ENCODE peak calls at places on chromosomes 4 and X, in ten cellular contexts. One of them, this sample, is unnamed.

GRCh38 chrX:44506688-44507087 is 36.0 kb downstream of the FUNDC1 start:
- DNase-seq in Caco-2: no peak
- DNase-seq in fibroblast of pulmonary artery: no peak
- DNase-seq in osteoblast: no peak
- DNase-seq in GM12864: no peak
- DNase-seq in gastrocnemius medialis: no peak
- DNase-seq in lung: no peak
- DNase-seq in left lung: no peak
- DNase-seq in HFF-Myc: no peak
- DNase-seq in cardiac muscle cell: no peak
- DNase-seq in this sample: no peak

GRCh38 chrX:20515841-20516461 is 249.2 kb upstream of the RPS6KA3 start:
- DNase-seq in Caco-2: no peak
- DNase-seq in fibroblast of pulmonary artery: peak; percentile 85
- DNase-seq in osteoblast: no peak
- DNase-seq in GM12864: peak; percentile 33
- DNase-seq in gastrocnemius medialis: no peak
- DNase-seq in lung: no peak
- DNase-seq in left lung: no peak
- DNase-seq in HFF-Myc: peak; percentile 74
- DNase-seq in cardiac muscle cell: peak; percentile 32
- DNase-seq in this sample: peak; percentile 82

GRCh38 chr4:156693557-156693956 is 278.0 kb downstream of the PDGFC start:
- DNase-seq in Caco-2: no peak
- DNase-seq in fibroblast of pulmonary artery: no peak
- DNase-seq in osteoblast: no peak
- DNase-seq in GM12864: no peak
- DNase-seq in gastrocnemius medialis: no peak
- DNase-seq in lung: no peak
- DNase-seq in left lung: no peak
- DNase-seq in HFF-Myc: no peak
- DNase-seq in cardiac muscle cell: no peak
- DNase-seq in this sample: no peak

GRCh38 chr4:109803924-109804571 is 2.2 kb upstream of the CFI start:
- DNase-seq in Caco-2: peak; percentile 33
- DNase-seq in fibroblast of pulmonary artery: peak; percentile 66
- DNase-seq in osteoblast: no peak
- DNase-seq in GM12864: peak; percentile 8
- DNase-seq in gastrocnemius medialis: no peak
- DNase-seq in lung: no peak
- DNase-seq in left lung: no peak
- DNase-seq in HFF-Myc: peak; percentile 31
- DNase-seq in cardiac muscle cell: peak; percentile 23
- DNase-seq in this sample: peak; percentile 45

GRCh38 chrX:145751943-145752342 is 65.7 kb upstream of the SLITRK2 start:
- DNase-seq in Caco-2: no peak
- DNase-seq in fibroblast of pulmonary artery: peak; percentile 0
- DNase-seq in osteoblast: no peak
- DNase-seq in GM12864: no peak
- DNase-seq in gastrocnemius medialis: no peak
- DNase-seq in lung: no peak
- DNase-seq in left lung: no peak
- DNase-seq in HFF-Myc: no peak
- DNase-seq in cardiac muscle cell: no peak
- DNase-seq in this sample: peak; percentile 54

GRCh38 chr4:169014581-169014980 is 4.5 kb upstream of the CBR4 start:
- DNase-seq in Caco-2: no peak
- DNase-seq in fibroblast of pulmonary artery: no peak
- DNase-seq in osteoblast: no peak
- DNase-seq in GM12864: no peak
- DNase-seq in gastrocnemius medialis: no peak
- DNase-seq in lung: no peak
- DNase-seq in left lung: no peak
- DNase-seq in HFF-Myc: no peak
- DNase-seq in cardiac muscle cell: no peak
- DNase-seq in this sample: no peak

GRCh38 chr4:26058537-26058936 is 144.5 kb downstream of the SMIM20 start:
- DNase-seq in Caco-2: no peak
- DNase-seq in fibroblast of pulmonary artery: no peak
- DNase-seq in osteoblast: no peak
- DNase-seq in GM12864: no peak
- DNase-seq in gastrocnemius medialis: no peak
- DNase-seq in lung: no peak
- DNase-seq in left lung: no peak
- DNase-seq in HFF-Myc: no peak
- DNase-seq in cardiac muscle cell: no peak
- DNase-seq in this sample: peak; percentile 58

GRCh38 chr4:47612116-47613023 is 127.3 kb downstream of the ATP10D start:
- DNase-seq in Caco-2: no peak
- DNase-seq in fibroblast of pulmonary artery: peak; percentile 17
- DNase-seq in osteoblast: peak; percentile 78
- DNase-seq in GM12864: no peak
- DNase-seq in gastrocnemius medialis: no peak
- DNase-seq in lung: no peak
- DNase-seq in left lung: no peak
- DNase-seq in HFF-Myc: no peak
- DNase-seq in cardiac muscle cell: no peak
- DNase-seq in this sample: peak; percentile 36

GRCh38 chrX:149871940-149872339 is 9.0 kb upstream of the MAGEA8 start:
- DNase-seq in Caco-2: peak; percentile 53
- DNase-seq in fibroblast of pulmonary artery: peak; percentile 4
- DNase-seq in osteoblast: peak; percentile 27
- DNase-seq in GM12864: peak; percentile 7
- DNase-seq in gastrocnemius medialis: no peak
- DNase-seq in lung: no peak
- DNase-seq in left lung: no peak
- DNase-seq in HFF-Myc: no peak
- DNase-seq in cardiac muscle cell: peak; percentile 10
- DNase-seq in this sample: no peak

GRCh38 chrX:3585719-3586118 is 127.7 kb downstream of the PRKX start:
- DNase-seq in Caco-2: no peak
- DNase-seq in fibroblast of pulmonary artery: no peak
- DNase-seq in osteoblast: peak; percentile 65
- DNase-seq in GM12864: no peak
- DNase-seq in gastrocnemius medialis: no peak
- DNase-seq in lung: no peak
- DNase-seq in left lung: no peak
- DNase-seq in HFF-Myc: no peak
- DNase-seq in cardiac muscle cell: no peak
- DNase-seq in this sample: no peak

GRCh38 chrX:18643243-18643642 is 28.7 kb downstream of the RS1 start:
- DNase-seq in Caco-2: no peak
- DNase-seq in fibroblast of pulmonary artery: no peak
- DNase-seq in osteoblast: no peak
- DNase-seq in GM12864: no peak
- DNase-seq in gastrocnemius medialis: no peak
- DNase-seq in lung: peak; percentile 82
- DNase-seq in left lung: peak; percentile 65
- DNase-seq in HFF-Myc: no peak
- DNase-seq in cardiac muscle cell: no peak
- DNase-seq in this sample: no peak

GRCh38 chr4:184503869-184504300 is 29.5 kb upstream of the IRF2 start:
- DNase-seq in Caco-2: no peak
- DNase-seq in fibroblast of pulmonary artery: peak; percentile 10
- DNase-seq in osteoblast: no peak
- DNase-seq in GM12864: no peak
- DNase-seq in gastrocnemius medialis: no peak
- DNase-seq in lung: no peak
- DNase-seq in left lung: no peak
- DNase-seq in HFF-Myc: peak; percentile 3
- DNase-seq in cardiac muscle cell: no peak
- DNase-seq in this sample: peak; percentile 62

GRCh38 chrX:15600745-15601144 is at the start of gene ACE2:
- DNase-seq in Caco-2: no peak
- DNase-seq in fibroblast of pulmonary artery: no peak
- DNase-seq in osteoblast: no peak
- DNase-seq in GM12864: no peak
- DNase-seq in gastrocnemius medialis: no peak
- DNase-seq in lung: no peak
- DNase-seq in left lung: no peak
- DNase-seq in HFF-Myc: no peak
- DNase-seq in cardiac muscle cell: no peak
- DNase-seq in this sample: no peak

GRCh38 chrX:15600071-15600470 is 689 bp downstream of the ACE2 start:
- DNase-seq in Caco-2: no peak
- DNase-seq in fibroblast of pulmonary artery: no peak
- DNase-seq in osteoblast: no peak
- DNase-seq in GM12864: no peak
- DNase-seq in gastrocnemius medialis: no peak
- DNase-seq in lung: no peak
- DNase-seq in left lung: no peak
- DNase-seq in HFF-Myc: no peak
- DNase-seq in cardiac muscle cell: no peak
- DNase-seq in this sample: no peak

GRCh38 chrX:15605233-15605632 is 4.5 kb upstream of the ACE2 start:
- DNase-seq in Caco-2: no peak
- DNase-seq in fibroblast of pulmonary artery: no peak
- DNase-seq in osteoblast: no peak
- DNase-seq in GM12864: no peak
- DNase-seq in gastrocnemius medialis: no peak
- DNase-seq in lung: no peak
- DNase-seq in left lung: no peak
- DNase-seq in HFF-Myc: no peak
- DNase-seq in cardiac muscle cell: no peak
- DNase-seq in this sample: no peak

GRCh38 chrX:15602761-15603160 is 2.0 kb upstream of the ACE2 start:
- DNase-seq in Caco-2: no peak
- DNase-seq in fibroblast of pulmonary artery: no peak
- DNase-seq in osteoblast: peak; percentile 61
- DNase-seq in GM12864: no peak
- DNase-seq in gastrocnemius medialis: no peak
- DNase-seq in lung: no peak
- DNase-seq in left lung: no peak
- DNase-seq in HFF-Myc: no peak
- DNase-seq in cardiac muscle cell: no peak
- DNase-seq in this sample: no peak

GRCh38 chrX:15601932-15602331 is 1.2 kb upstream of the ACE2 start:
- DNase-seq in Caco-2: no peak
- DNase-seq in fibroblast of pulmonary artery: no peak
- DNase-seq in osteoblast: no peak
- DNase-seq in GM12864: no peak
- DNase-seq in gastrocnemius medialis: no peak
- DNase-seq in lung: peak; percentile 29
- DNase-seq in left lung: no peak
- DNase-seq in HFF-Myc: no peak
- DNase-seq in cardiac muscle cell: no peak
- DNase-seq in this sample: no peak
- H3K4me3 ChIP-seq in Caco-2: no peak overlapping the region
- H3K4me3 ChIP-seq in fibroblast of pulmonary artery: no peak overlapping the region
- H3K4me3 ChIP-seq in osteoblast: no peak overlapping the region
- H3K4me3 ChIP-seq in GM12864: no peak overlapping the region
- H3K4me3 ChIP-seq in gastrocnemius medialis: no peak overlapping the region
- H3K4me3 ChIP-seq in lung: no peak overlapping the region
- H3K4me3 ChIP-seq in left lung: no peak overlapping the region
- H3K4me3 ChIP-seq in HFF-Myc: no peak overlapping the region
- H3K4me3 ChIP-seq in cardiac muscle cell: no peak overlapping the region
- H3K4me3 ChIP-seq in this sample: no peak overlapping the region

DNA sequence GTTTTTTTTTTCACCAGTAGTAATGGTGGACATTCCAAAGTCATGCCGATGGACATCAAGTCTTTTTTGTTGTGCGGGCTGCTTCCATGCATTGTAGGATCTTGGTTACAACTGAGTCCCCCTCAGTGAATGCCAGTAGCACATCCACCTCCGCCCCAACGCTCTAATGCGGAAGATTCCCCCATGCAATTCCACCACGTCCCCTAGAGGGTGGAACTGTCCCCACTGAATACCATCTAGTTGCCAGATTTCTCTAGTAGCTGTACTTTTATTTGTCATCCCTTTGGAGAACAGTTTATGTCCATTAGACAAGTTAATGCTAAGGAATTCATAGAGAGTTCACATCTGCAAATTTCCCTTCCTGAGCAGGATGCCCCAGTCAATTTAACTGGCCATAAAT is 6.7 kb downstream of the SHISA3 start:
- DNase-seq in Caco-2: no peak
- DNase-seq in fibroblast of pulmonary artery: no peak
- DNase-seq in osteoblast: no peak
- DNase-seq in GM12864: no peak
- DNase-seq in gastrocnemius medialis: no peak
- DNase-seq in lung: no peak
- DNase-seq in left lung: no peak
- DNase-seq in HFF-Myc: no peak
- DNase-seq in cardiac muscle cell: no peak
- DNase-seq in this sample: no peak
- TF ChIP-seq CTCF in Caco-2: peak; percentile 29
- TF ChIP-seq CTCF in fibroblast of pulmonary artery: peak; percentile 8
- TF ChIP-seq CTCF in osteoblast: no peak
- TF ChIP-seq CTCF in GM12864: peak; percentile 30
- TF ChIP-seq CTCF in gastrocnemius medialis: no peak
- TF ChIP-seq CTCF in lung: no peak
- TF ChIP-seq CTCF in left lung: no peak
- TF ChIP-seq CTCF in HFF-Myc: no peak
- TF ChIP-seq CTCF in cardiac muscle cell: peak; percentile 13
- TF ChIP-seq CTCF in this sample: no peak

DNA sequence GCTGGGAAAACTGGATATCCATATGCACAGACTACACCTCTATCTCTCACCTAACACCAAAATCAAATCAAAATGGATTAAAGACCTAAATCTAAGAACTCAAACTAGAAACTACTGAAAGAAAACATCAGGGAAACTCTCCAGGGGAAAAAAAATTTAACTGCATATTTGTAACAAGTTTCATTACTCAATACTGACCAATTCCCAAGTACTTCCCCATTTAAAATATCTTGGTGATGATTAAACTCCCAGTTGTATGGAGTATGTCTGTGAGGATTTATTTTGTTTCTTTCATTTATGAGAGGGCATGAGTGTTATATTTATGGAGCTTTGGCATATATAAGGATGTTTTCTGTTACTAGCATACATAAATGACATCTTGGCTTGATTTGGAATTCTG is 112.3 kb upstream of the IL15 start:
- DNase-seq in Caco-2: no peak
- DNase-seq in fibroblast of pulmonary artery: peak; percentile 14
- DNase-seq in osteoblast: peak; percentile 79
- DNase-seq in GM12864: no peak
- DNase-seq in gastrocnemius medialis: no peak
- DNase-seq in lung: no peak
- DNase-seq in left lung: no peak
- DNase-seq in HFF-Myc: no peak
- DNase-seq in cardiac muscle cell: no peak
- DNase-seq in this sample: peak; percentile 66
- H3K4me3 ChIP-seq in Caco-2: no peak overlapping the region
- H3K4me3 ChIP-seq in fibroblast of pulmonary artery: no peak overlapping the region
- H3K4me3 ChIP-seq in osteoblast: no peak overlapping the region
- H3K4me3 ChIP-seq in GM12864: no peak overlapping the region
- H3K4me3 ChIP-seq in gastrocnemius medialis: no peak overlapping the region
- H3K4me3 ChIP-seq in lung: no peak overlapping the region
- H3K4me3 ChIP-seq in left lung: no peak overlapping the region
- H3K4me3 ChIP-seq in HFF-Myc: no peak overlapping the region
- H3K4me3 ChIP-seq in cardiac muscle cell: no peak overlapping the region
- H3K4me3 ChIP-seq in this sample: no peak overlapping the region

DNA sequence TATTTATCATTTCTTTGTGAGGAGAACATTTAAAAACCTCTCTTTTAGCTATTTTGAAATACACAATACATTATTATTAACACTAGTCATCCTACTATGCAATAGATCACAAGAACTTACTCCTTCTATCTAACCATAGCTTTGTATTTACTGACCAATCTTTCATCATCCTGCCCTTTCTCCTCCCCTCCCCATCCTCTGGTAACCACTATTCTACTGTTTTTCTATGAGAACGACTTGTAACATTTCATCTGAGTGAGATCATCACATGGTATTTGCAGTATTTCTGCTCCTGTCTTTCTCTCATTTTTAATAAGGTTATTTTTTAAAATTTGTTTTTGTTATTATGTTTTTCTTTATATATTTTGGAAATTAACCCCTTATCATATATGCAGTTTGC is 331.8 kb downstream of the TEX13C start:
- DNase-seq in Caco-2: no peak
- DNase-seq in fibroblast of pulmonary artery: peak; percentile 2
- DNase-seq in osteoblast: no peak
- DNase-seq in GM12864: no peak
- DNase-seq in gastrocnemius medialis: no peak
- DNase-seq in lung: no peak
- DNase-seq in left lung: no peak
- DNase-seq in HFF-Myc: no peak
- DNase-seq in cardiac muscle cell: no peak
- DNase-seq in this sample: no peak
- TF ChIP-seq CTCF in Caco-2: no peak
- TF ChIP-seq CTCF in fibroblast of pulmonary artery: no peak
- TF ChIP-seq CTCF in osteoblast: no peak
- TF ChIP-seq CTCF in GM12864: no peak
- TF ChIP-seq CTCF in gastrocnemius medialis: no peak
- TF ChIP-seq CTCF in lung: no peak
- TF ChIP-seq CTCF in left lung: no peak
- TF ChIP-seq CTCF in HFF-Myc: no peak
- TF ChIP-seq CTCF in cardiac muscle cell: no peak
- TF ChIP-seq CTCF in this sample: no peak

This sample was measured in AG10803.